ENCODE peak calls at places on chromosomes 6 and 20, in four cellular contexts. P, H, B and C are unnamed samples.

GRCh38 chr20:46545077-46545826 is 5.2 kb downstream of the OCSTAMP start:
- DNase-seq in P (no peak), H (no peak), B (no peak), C (no peak)

GRCh38 chr6:157219201-157220200 is 103.8 kb downstream of the TMEM242 start:
- DNase-seq in P (no peak), H (no peak), B (peak; percentile 26), C (no peak)

GRCh38 chr6:108133594-108134179 is 32.1 kb upstream of the NR2E1 start:
- DNase-seq in P (no peak), H (no peak), B (peak; percentile 75), C (no peak)

GRCh38 chr6:135722182-135722581 is 129.3 kb upstream of the PDE7B start:
- DNase-seq in P (no peak), H (peak; percentile 27), B (no peak), C (no peak)

GRCh38 chr20:35821807-35822242 is 50.0 kb downstream of the PHF20 start:
- DNase-seq in P (no peak), H (peak; percentile 80), B (peak; percentile 34), C (no peak)

GRCh38 chr6:43746071-43746470 is 23.9 kb upstream of the VEGFA start:
- DNase-seq in P (no peak), H (no peak), B (no peak), C (no peak)

GRCh38 chr6:169843110-169843509 is 91.7 kb downstream of the ERMARD start:
- DNase-seq in P (no peak), H (no peak), B (no peak), C (no peak)

GRCh38 chr6:129947797-129948196 is 70.6 kb upstream of the L3MBTL3 start:
- DNase-seq in P (no peak), H (no peak), B (no peak), C (no peak)

GRCh38 chr6:1029196-1029595 is 282.7 kb upstream of the FOXQ1 start:
- DNase-seq in P (no peak), H (no peak), B (no peak), C (no peak)

GRCh38 chr6:22766979-22767378 is 197.6 kb downstream of the HDGFL1 start:
- DNase-seq in P (no peak), H (no peak), B (no peak), C (no peak)

GRCh38 chr6:101689695-101690094 is 296.2 kb downstream of the GRIK2 start:
- DNase-seq in P (no peak), H (no peak), B (no peak), C (no peak)

GRCh38 chr6:151723152-151723551 is 84.3 kb upstream of the ESR1 start:
- DNase-seq in P (no peak), H (no peak), B (no peak), C (no peak)

GRCh38 chr20:4546786-4547185 is 174.9 kb upstream of the PRND start:
- DNase-seq in P (no peak), H (peak; percentile 75), B (peak; percentile 49), C (no peak)

GRCh38 chr6:27777614-27778355 is 134.4 kb downstream of the OR2B2 start:
- DNase-seq in P (no peak), H (no peak), B (no peak), C (no peak)

GRCh38 chr20:36571564-36572504 is 1.6 kb upstream of the TGIF2 start:
- DNase-seq in P (no peak), H (no peak), B (no peak), C (no peak)

GRCh38 chr6:5462856-5463255 is 201.5 kb downstream of the FARS2 start:
- DNase-seq in P (no peak), H (no peak), B (peak; percentile 82), C (no peak)

GRCh38 chr20:37693203-37693602 is 627 bp upstream of the CTNNBL1 start:
- DNase-seq in P (no peak), H (no peak), B (no peak), C (no peak)

GRCh38 chr6:45436544-45437440 is 59.1 kb upstream of the SUPT3H start:
- DNase-seq in P (no peak), H (no peak), B (no peak), C (no peak)

GRCh38 chr6:74280130-74280692 is 584.2 kb downstream of the CD109 start:
- DNase-seq in P (no peak), H (no peak), B (no peak), C (no peak)

GRCh38 chr6:2854394-2854982 is 12.8 kb upstream of the SERPINB1 start:
- DNase-seq in P (no peak), H (no peak), B (no peak), C (peak; percentile 25)

GRCh38 chr6:148850936-148851335 is 104.1 kb downstream of the UST start:
- DNase-seq in P (no peak), H (no peak), B (no peak), C (no peak)

GRCh38 chr20:61510778-61511330 is 258.8 kb downstream of the CDH4 start:
- DNase-seq in P (no peak), H (no peak), B (no peak), C (no peak)

GRCh38 chr6:34469499-34469898 is 3.6 kb downstream of the PACSIN1 start:
- DNase-seq in P (no peak), H (no peak), B (no peak), C (no peak)

GRCh38 chr6:126232671-126233070 is 107.2 kb upstream of the CENPW start:
- DNase-seq in P (no peak), H (no peak), B (no peak), C (no peak)

GRCh38 chr6:2476376-2476775 is 231.0 kb upstream of the GMDS start:
- DNase-seq in P (no peak), H (peak; percentile 41), B (no peak), C (no peak)

GRCh38 chr6:169857343-169858292 is 106.2 kb downstream of the ERMARD start:
- DNase-seq in P (no peak), H (no peak), B (no peak), C (no peak)